ENCODE peak calls at places on chromosomes 5 and 9, in four cellular contexts. One of them, this sample, is unnamed.

GRCh38 chr5:73603998-73604397 is 22.0 kb upstream of the ARHGEF28 start:
- DNase-seq in GM12878: no peak
- DNase-seq in K562: no peak
- DNase-seq in WTC11: no peak
- DNase-seq in this sample: no peak

GRCh38 chr5:135204151-135204600 is 170.1 kb upstream of the PITX1 start:
- DNase-seq in GM12878: no peak
- DNase-seq in K562: peak; percentile 38
- DNase-seq in WTC11: no peak
- DNase-seq in this sample: peak; percentile 38

GRCh38 chr9:74666625-74667316 is 169.6 kb downstream of the RORB start:
- DNase-seq in GM12878: no peak
- DNase-seq in K562: no peak
- DNase-seq in WTC11: no peak
- DNase-seq in this sample: no peak

GRCh38 chr9:129945314-129945713 is 97.7 kb downstream of the FNBP1 start:
- DNase-seq in GM12878: no peak
- DNase-seq in K562: no peak
- DNase-seq in WTC11: no peak
- DNase-seq in this sample: no peak

GRCh38 chr9:32442433-32442832 is 58.0 kb downstream of the ACO1 start:
- DNase-seq in GM12878: no peak
- DNase-seq in K562: no peak
- DNase-seq in WTC11: no peak
- DNase-seq in this sample: no peak

GRCh38 chr9:80030801-80031200 is 459.0 kb downstream of the TLE4 start:
- DNase-seq in GM12878: no peak
- DNase-seq in K562: no peak
- DNase-seq in WTC11: no peak
- DNase-seq in this sample: no peak

GRCh38 chr5:125597338-125597737 is 825.9 kb upstream of the GRAMD2B start:
- DNase-seq in GM12878: no peak
- DNase-seq in K562: no peak
- DNase-seq in WTC11: no peak
- DNase-seq in this sample: no peak

GRCh38 chr9:22129134-22129533 is 120.0 kb upstream of the CDKN2B start:
- DNase-seq in GM12878: no peak
- DNase-seq in K562: no peak
- DNase-seq in WTC11: no peak
- DNase-seq in this sample: no peak

GRCh38 chr5:33997331-33997983 is 10.4 kb downstream of the AMACR start:
- DNase-seq in GM12878: no peak
- DNase-seq in K562: peak; percentile 56
- DNase-seq in WTC11: no peak
- DNase-seq in this sample: peak; percentile 52

GRCh38 chr9:104682642-104683041 is 11.7 kb upstream of the OR13D1 start:
- DNase-seq in GM12878: peak; percentile 7
- DNase-seq in K562: peak; percentile 64
- DNase-seq in WTC11: no peak
- DNase-seq in this sample: peak; percentile 57

GRCh38 chr9:133102190-133103021 is 18.6 kb downstream of the RALGDS start:
- DNase-seq in GM12878: no peak
- DNase-seq in K562: no peak
- DNase-seq in WTC11: no peak
- DNase-seq in this sample: no peak

GRCh38 chr5:148443998-148444397 is 60.2 kb downstream of the FBXO38 start:
- DNase-seq in GM12878: peak; percentile 3
- DNase-seq in K562: peak; percentile 78
- DNase-seq in WTC11: peak; percentile 18
- DNase-seq in this sample: peak; percentile 65

GRCh38 chr9:76090330-76090729 is 199.9 kb downstream of the PCSK5 start:
- DNase-seq in GM12878: no peak
- DNase-seq in K562: no peak
- DNase-seq in WTC11: no peak
- DNase-seq in this sample: no peak

GRCh38 chr9:131393622-131394463 is at the start of gene PRRC2B:
- DNase-seq in GM12878: no peak
- DNase-seq in K562: peak; percentile 90
- DNase-seq in WTC11: peak; percentile 95
- DNase-seq in this sample: peak; percentile 67

GRCh38 chr9:137807721-137808703 is 69.6 kb upstream of the CACNA1B start:
- DNase-seq in GM12878: no peak
- DNase-seq in K562: no peak
- DNase-seq in WTC11: no peak
- DNase-seq in this sample: no peak

GRCh38 chr9:79731483-79731882 is 159.7 kb downstream of the TLE4 start:
- DNase-seq in GM12878: peak; percentile 13
- DNase-seq in K562: no peak
- DNase-seq in WTC11: no peak
- DNase-seq in this sample: no peak

GRCh38 chr5:72539726-72540125 is 32.5 kb upstream of the ZNF366 start:
- DNase-seq in GM12878: no peak
- DNase-seq in K562: no peak
- DNase-seq in WTC11: no peak
- DNase-seq in this sample: no peak

GRCh38 chr9:91245432-91246313 is 116.0 kb downstream of the AUH start:
- DNase-seq in GM12878: no peak
- DNase-seq in K562: peak; percentile 62
- DNase-seq in WTC11: no peak
- DNase-seq in this sample: no peak

GRCh38 chr9:137350696-137351584 is 48.9 kb upstream of the NRARP start:
- DNase-seq in GM12878: no peak
- DNase-seq in K562: no peak
- DNase-seq in WTC11: no peak
- DNase-seq in this sample: no peak

GRCh38 chr5:67221487-67222242 is 25.1 kb upstream of the CD180 start:
- DNase-seq in GM12878: no peak
- DNase-seq in K562: no peak
- DNase-seq in WTC11: no peak
- DNase-seq in this sample: no peak

GRCh38 chr5:157820593-157821252 is 38.2 kb downstream of the CLINT1 start:
- DNase-seq in GM12878: no peak
- DNase-seq in K562: peak; percentile 56
- DNase-seq in WTC11: no peak
- DNase-seq in this sample: peak; percentile 64

GRCh38 chr9:89592963-89593775 is 11.6 kb upstream of the GADD45G start:
- DNase-seq in GM12878: no peak
- DNase-seq in K562: no peak
- DNase-seq in WTC11: peak; percentile 77
- DNase-seq in this sample: peak; percentile 66

GRCh38 chr5:168818586-168818985 is 239.4 kb upstream of the PANK3 start:
- DNase-seq in GM12878: no peak
- DNase-seq in K562: no peak
- DNase-seq in WTC11: no peak
- DNase-seq in this sample: no peak

GRCh38 chr9:72728031-72728770 is 206.8 kb downstream of the TMC1 start:
- DNase-seq in GM12878: no peak
- DNase-seq in K562: no peak
- DNase-seq in WTC11: no peak
- DNase-seq in this sample: no peak

GRCh38 chr5:141488591-141489478 is at the start of gene PCDHGC5:
- DNase-seq in GM12878: no peak
- DNase-seq in K562: no peak
- DNase-seq in WTC11: no peak
- DNase-seq in this sample: no peak

GRCh38 chr5:110105692-110106091 is 416.0 kb downstream of the MAN2A1 start:
- DNase-seq in GM12878: no peak
- DNase-seq in K562: no peak
- DNase-seq in WTC11: no peak
- DNase-seq in this sample: peak; percentile 79

GRCh38 chr5:57703726-57704125 is 221.1 kb upstream of the ACTBL2 start:
- DNase-seq in GM12878: no peak
- DNase-seq in K562: no peak
- DNase-seq in WTC11: no peak
- DNase-seq in this sample: no peak

GRCh38 chr5:73126957-73127356 is 6.6 kb downstream of the TMEM171 start:
- DNase-seq in GM12878: no peak
- DNase-seq in K562: no peak
- DNase-seq in WTC11: no peak
- DNase-seq in this sample: no peak

GRCh38 chr5:1182633-1183423 is 18.6 kb upstream of the SLC6A19 start:
- DNase-seq in GM12878: no peak
- DNase-seq in K562: peak; percentile 64
- DNase-seq in WTC11: no peak
- DNase-seq in this sample: peak; percentile 89

GRCh38 chr5:155728146-155728856 is 598.7 kb upstream of the SGCD start:
- DNase-seq in GM12878: no peak
- DNase-seq in K562: no peak
- DNase-seq in WTC11: peak; percentile 68
- DNase-seq in this sample: no peak

GRCh38 chr5:155732587-155733376 is 594.2 kb upstream of the SGCD start:
- DNase-seq in GM12878: no peak
- DNase-seq in K562: no peak
- DNase-seq in WTC11: no peak
- DNase-seq in this sample: no peak

GRCh38 chr5:155728857-155729683 is 597.9 kb upstream of the SGCD start:
- DNase-seq in GM12878: no peak
- DNase-seq in K562: no peak
- DNase-seq in WTC11: peak; percentile 54
- DNase-seq in this sample: no peak

GRCh38 chr5:155727512-155728145 is 599.3 kb upstream of the SGCD start:
- DNase-seq in GM12878: no peak
- DNase-seq in K562: no peak
- DNase-seq in WTC11: no peak
- DNase-seq in this sample: no peak

GRCh38 chr5:155729684-155730059 is 597.3 kb upstream of the SGCD start:
- DNase-seq in GM12878: no peak
- DNase-seq in K562: no peak
- DNase-seq in WTC11: peak; percentile 25
- DNase-seq in this sample: no peak
- TF ChIP-seq TCF7 in GM12878: no peak
- TF ChIP-seq TCF7 in K562: no peak
- TF ChIP-seq TCF7 in WTC11: no peak
- TF ChIP-seq TCF7 in this sample: no peak

GRCh38 chr5:175558801-175559480 is 80.6 kb downstream of the SFXN1 start:
- DNase-seq in GM12878: no peak
- DNase-seq in K562: no peak
- DNase-seq in WTC11: no peak
- DNase-seq in this sample: no peak

GRCh38 chr5:175560011-175560410 is 81.7 kb downstream of the SFXN1 start:
- DNase-seq in GM12878: no peak
- DNase-seq in K562: no peak
- DNase-seq in WTC11: no peak
- DNase-seq in this sample: no peak

GRCh38 chr5:175556794-175557193 is 78.4 kb downstream of the SFXN1 start:
- DNase-seq in GM12878: no peak
- DNase-seq in K562: no peak
- DNase-seq in WTC11: no peak
- DNase-seq in this sample: no peak

GRCh38 chr5:175557778-175558177 is 79.4 kb downstream of the SFXN1 start:
- DNase-seq in GM12878: no peak
- DNase-seq in K562: no peak
- DNase-seq in WTC11: peak; percentile 37
- DNase-seq in this sample: no peak

DNA sequence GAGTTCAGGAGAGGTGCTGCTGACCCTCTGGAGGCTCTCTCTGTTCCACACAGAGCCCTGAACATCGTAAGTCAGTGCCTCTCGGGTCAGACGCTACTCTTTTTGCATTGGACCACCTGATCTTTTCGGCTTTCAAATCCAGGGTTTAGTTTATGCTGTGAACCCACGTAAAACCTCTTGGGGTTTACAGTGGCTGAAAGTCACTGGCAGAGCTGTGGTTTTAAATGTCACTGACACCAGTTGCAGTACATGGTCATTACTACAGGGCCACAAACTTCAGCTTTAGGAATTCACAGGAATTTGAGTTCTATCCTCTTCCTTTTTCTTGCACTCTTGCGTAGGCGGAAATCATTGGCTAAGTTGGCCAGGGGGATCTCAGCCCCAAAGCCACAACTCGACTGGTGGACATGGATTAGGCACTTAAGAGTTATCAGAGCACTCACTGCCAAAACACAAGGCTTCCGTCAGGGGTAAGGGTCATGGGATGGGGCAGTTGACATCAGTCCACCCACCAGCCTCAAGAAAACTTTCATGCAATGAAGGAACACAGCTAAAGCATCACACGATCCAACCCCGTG is 76.9 kb downstream of the SFXN1 start:
- DNase-seq in GM12878: no peak
- DNase-seq in K562: no peak
- DNase-seq in WTC11: no peak
- DNase-seq in this sample: no peak
- TF ChIP-seq TCF7 in GM12878: no peak
- TF ChIP-seq TCF7 in K562: no peak
- TF ChIP-seq TCF7 in WTC11: no peak
- TF ChIP-seq TCF7 in this sample: no peak

DNA sequence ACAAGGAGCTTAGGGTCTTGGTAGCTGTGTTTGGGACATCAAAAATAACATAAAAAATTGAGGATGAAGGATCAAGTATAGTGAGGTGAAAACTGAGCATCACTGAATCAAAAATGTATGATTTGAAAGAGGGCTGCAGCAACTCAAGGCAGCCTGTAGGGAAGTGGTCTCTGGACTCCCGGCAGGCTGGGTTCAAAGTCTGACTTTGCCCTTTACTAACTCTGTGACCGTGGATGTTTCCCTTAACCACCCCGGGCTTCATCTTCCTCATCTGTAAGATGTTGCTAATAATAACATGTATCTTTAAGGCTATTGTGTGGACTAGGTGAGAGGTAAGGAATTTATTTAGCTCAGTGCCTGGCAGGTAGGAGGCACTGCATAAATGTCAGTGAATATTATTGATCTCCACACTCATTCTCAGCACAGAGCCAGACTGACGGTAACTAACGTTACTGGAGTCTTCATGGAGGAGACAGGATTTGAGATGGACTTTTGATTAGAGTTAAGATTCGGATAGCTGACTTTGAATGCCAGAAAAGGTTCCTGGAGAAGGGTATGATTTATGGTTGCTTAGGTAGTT is 367.3 kb downstream of the NDUFS4 start:
- DNase-seq in GM12878: no peak
- DNase-seq in K562: no peak
- DNase-seq in WTC11: no peak
- DNase-seq in this sample: no peak
- TF ChIP-seq TCF7 in GM12878: no peak
- TF ChIP-seq TCF7 in K562: no peak
- TF ChIP-seq TCF7 in WTC11: no peak
- TF ChIP-seq TCF7 in this sample: no peak

DNA sequence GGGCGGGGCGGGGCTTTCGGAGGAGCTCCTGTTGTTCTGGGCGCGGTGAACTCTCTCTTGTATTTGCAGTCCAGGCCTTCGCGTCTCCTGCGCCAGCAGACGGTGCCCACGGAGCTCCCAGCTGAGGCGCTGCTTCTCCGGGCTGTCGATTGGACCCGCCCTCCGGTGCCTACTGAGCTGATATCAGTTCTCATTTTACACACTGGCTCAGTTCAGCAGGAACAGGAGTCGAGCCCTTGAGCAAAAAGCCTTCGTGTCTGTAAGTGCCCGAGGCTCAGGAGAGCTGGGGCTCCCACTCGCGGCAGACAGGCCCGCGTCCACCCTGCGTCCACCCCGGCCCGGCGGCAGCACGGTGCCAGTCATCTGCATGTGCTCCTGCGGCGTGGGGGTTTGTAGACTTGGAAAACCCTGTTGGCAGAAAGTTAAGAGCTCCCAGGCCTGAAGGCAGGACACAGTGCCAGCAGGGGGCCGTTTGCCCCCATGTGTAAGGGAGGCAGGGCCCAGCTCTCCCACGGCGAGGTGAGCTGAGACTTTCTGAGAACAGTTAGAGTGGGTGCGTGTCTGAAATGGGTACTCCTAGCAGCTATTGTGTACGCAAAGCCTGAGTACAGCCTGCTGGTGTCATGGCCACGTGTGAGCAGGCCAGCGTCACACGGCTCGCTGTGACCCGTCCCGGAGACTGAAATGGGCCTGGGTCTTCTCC is 231.5 kb downstream of the FANCC start:
- DNase-seq in GM12878: no peak
- DNase-seq in K562: no peak
- DNase-seq in WTC11: no peak
- DNase-seq in this sample: no peak
- TF ChIP-seq TCF7 in GM12878: no peak
- TF ChIP-seq TCF7 in K562: no peak
- TF ChIP-seq TCF7 in WTC11: no peak
- TF ChIP-seq TCF7 in this sample: no peak